ENCODE peak calls at places on chromosomes 1 and 21, in seven cellular contexts. Q, Z, O, K, X, A and D are unnamed samples.

GRCh38 chr1:116166011-116166571 is 54.9 kb downstream of the MAB21L3 start:
- DNase-seq in A (no peak), Q (no peak), X (no peak), O (no peak), Z (no peak), K (no peak), D (no peak)

GRCh38 chr1:89524369-89525168 is at the start of gene LRRC8B:
- DNase-seq in A (peak), O (peak), Q (peak), Z (peak), X (peak), K (peak), D (peak)

GRCh38 chr1:2135425-2135824 is 59.1 kb downstream of the FAAP20 start:
- DNase-seq in A (peak), Q (peak), X (peak), O (peak), K (peak), Z (no peak), D (peak)

GRCh38 chr1:38608202-38608864 is 251.2 kb downstream of the RRAGC start:
- DNase-seq in K (peak), X (no peak), O (peak), Z (no peak), Q (no peak), A (no peak), D (no peak)

GRCh38 chr1:219582310-219582709 is 30.6 kb downstream of the ZC3H11B start:
- DNase-seq in Q (no peak), Z (no peak), K (peak), O (no peak), A (no peak), X (peak), D (peak)

GRCh38 chr1:241990040-241990439 is 8.9 kb downstream of the MAP1LC3C start:
- DNase-seq in Z (peak), K (peak), O (no peak), Q (peak), X (peak), A (peak), D (peak)

GRCh38 chr1:65514083-65514482 is 93.6 kb downstream of the LEPR start:
- DNase-seq in Q (no peak), O (no peak), Z (no peak), A (no peak), K (peak), X (peak), D (peak)

GRCh38 chr1:3251810-3252429 is 182.9 kb downstream of the PRDM16 start:
- DNase-seq in O (no peak), X (no peak), K (no peak), Q (no peak), A (no peak), Z (no peak), D (no peak)

GRCh38 chr1:109984190-109984455 is 442 bp upstream of the AHCYL1 start:
- DNase-seq in O (no peak), Z (no peak), K (peak), A (no peak), X (peak), Q (no peak), D (no peak)

GRCh38 chr1:93296555-93297154 is 49.1 kb upstream of the DR1 start:
- DNase-seq in A (no peak), K (no peak), O (no peak), Q (no peak), Z (no peak), X (no peak), D (no peak)

GRCh38 chr1:192311281-192311680 is 5.5 kb upstream of the RGS21 start:
- DNase-seq in Q (no peak), X (peak), Z (no peak), A (no peak), K (peak), O (no peak), D (peak)

GRCh38 chr1:62384276-62385005 is 52.4 kb upstream of the USP1 start:
- DNase-seq in A (no peak), K (peak), O (no peak), Z (no peak), Q (no peak), X (peak), D (peak)

GRCh38 chr1:201361652-201362504 is 15.6 kb downstream of the TNNT2 start:
- DNase-seq in Q (peak), A (no peak), X (peak), O (peak), K (peak), Z (peak), D (peak)

GRCh38 chr21:32768530-32768929 is 3.0 kb downstream of the PAXBP1 start:
- DNase-seq in Q (no peak), A (no peak), O (no peak), X (no peak), Z (no peak), K (peak), D (no peak)

GRCh38 chr1:93411000-93411399 is 36.9 kb upstream of the FNBP1L start:
- DNase-seq in Z (no peak), A (no peak), O (no peak), K (no peak), Q (no peak), X (no peak), D (no peak)

GRCh38 chr1:30895382-30895941 is 13.1 kb downstream of the SDC3 start:
- DNase-seq in K (no peak), A (no peak), O (no peak), X (no peak), Z (no peak), Q (no peak), D (no peak)

GRCh38 chr1:212315907-212316306 is 30.7 kb downstream of the PPP2R5A start:
- DNase-seq in O (peak), A (no peak), Z (no peak), K (no peak), X (peak), Q (peak), D (peak)

GRCh38 chr1:224767031-224767430 is 150.9 kb downstream of the CNIH3 start:
- DNase-seq in Z (peak), K (no peak), O (no peak), X (no peak), Q (no peak), A (no peak), D (no peak)

GRCh38 chr1:20725189-20726106 is 7.1 kb downstream of the SH2D5 start:
- DNase-seq in K (peak), Q (no peak), X (peak), A (peak), O (no peak), Z (peak), D (peak)

GRCh38 chr21:44730028-44730395 is 18.6 kb upstream of the TSPEAR start:
- DNase-seq in O (no peak), Q (no peak), X (no peak), K (no peak), A (no peak), Z (no peak), D (no peak)

GRCh38 chr1:109115685-109116084 is 1.8 kb downstream of the ELAPOR1 start:
- DNase-seq in O (no peak), A (no peak), X (no peak), Q (no peak), K (no peak), Z (no peak), D (no peak)

GRCh38 chr1:152110860-152111514 is 4.3 kb downstream of the TCHH start:
- DNase-seq in A (no peak), K (peak), O (peak), Z (no peak), X (peak), Q (no peak), D (peak)

GRCh38 chr1:31765041-31765467 is 914 bp upstream of the ADGRB2 start:
- DNase-seq in Z (no peak), A (no peak), K (peak), X (no peak), O (peak), Q (no peak), D (no peak)

GRCh38 chr1:229623838-229624237 is 2.1 kb downstream of the TAF5L start:
- DNase-seq in Z (no peak), K (no peak), A (no peak), Q (no peak), X (no peak), O (no peak), D (no peak)

GRCh38 chr1:203481186-203481585 is 5.6 kb downstream of the PRELP start:
- DNase-seq in Z (no peak), O (no peak), Q (no peak), K (no peak), X (peak), A (no peak), D (no peak)

GRCh38 chr1:203491664-203492485 is 2.1 kb upstream of the OPTC start:
- DNase-seq in Z (peak), X (no peak), O (peak), A (peak), Q (no peak), K (no peak), D (no peak)

GRCh38 chr1:203490607-203491006 is 3.3 kb upstream of the OPTC start:
- DNase-seq in Z (no peak), X (no peak), K (no peak), A (no peak), O (no peak), Q (no peak), D (no peak)

GRCh38 chr1:203488539-203488938 is 5.4 kb upstream of the OPTC start:
- DNase-seq in Q (no peak), A (peak), Z (no peak), O (no peak), K (no peak), X (no peak), D (no peak)

GRCh38 chr1:203486618-203487370 is 7.2 kb upstream of the OPTC start:
- DNase-seq in A (peak), Q (no peak), O (no peak), X (peak), Z (no peak), K (no peak), D (no peak)
- H3K4me3 ChIP-seq in A (peak), Q (no peak), O (peak), X (peak), Z (no peak), K (no peak), D (no peak)

DNA sequence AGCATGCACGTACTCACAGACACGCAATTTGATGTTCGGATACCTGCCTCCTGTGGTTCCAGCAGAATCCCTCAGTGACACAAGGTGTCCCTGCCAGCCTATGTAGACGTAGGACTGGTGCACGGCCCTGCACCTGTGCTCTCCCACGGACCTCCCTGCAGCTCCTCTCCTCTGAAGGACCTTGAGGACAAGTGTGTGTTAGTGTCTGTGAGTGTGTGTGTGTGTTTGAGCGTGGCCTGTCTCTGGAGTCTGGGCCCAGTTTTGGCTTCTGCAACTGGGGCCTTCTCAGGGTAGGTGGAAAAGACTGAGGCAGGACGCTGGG is 22.5 kb upstream of the DMBX1 start:
- DNase-seq in O (peak), Z (no peak), Q (no peak), K (no peak), A (no peak), X (no peak), D (no peak)
- H3K4me3 ChIP-seq in O (no peak), Z (peak), Q (peak), K (no peak), A (peak), X (peak), D (no peak)

DNA sequence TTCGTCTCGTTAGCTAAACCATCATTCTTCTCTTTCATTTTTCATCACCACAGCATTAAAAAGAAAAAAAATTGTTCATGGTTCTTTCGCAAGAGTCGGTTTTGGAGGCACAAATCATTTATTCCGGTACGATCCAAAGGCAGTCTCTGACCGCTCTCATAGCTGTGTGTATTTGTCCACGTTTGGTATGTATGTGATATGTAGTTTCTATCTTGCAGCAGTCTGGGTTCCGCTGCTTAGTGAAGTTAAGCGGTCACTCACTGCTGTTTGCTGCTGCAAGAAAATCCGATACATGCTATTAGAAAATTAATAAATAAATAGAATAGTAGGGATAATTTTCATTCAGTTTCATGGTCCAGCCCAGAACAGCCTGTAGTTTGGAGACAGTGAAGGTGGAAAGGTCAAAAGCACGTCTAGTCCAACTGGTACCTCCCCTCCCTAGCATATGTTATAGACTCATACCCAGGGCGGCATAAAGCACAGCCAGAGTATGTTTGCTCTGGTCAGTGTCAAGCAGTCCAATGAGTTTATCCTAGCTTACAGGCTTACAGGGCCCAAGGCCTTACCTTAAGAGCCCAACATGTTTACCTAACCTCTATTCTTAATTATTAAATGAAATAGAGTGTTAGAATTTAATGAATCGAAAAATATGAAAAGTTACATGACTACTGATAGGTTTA is 2.5 kb downstream of the FMN2 start:
- DNase-seq in Z (no peak), Q (no peak), O (no peak), A (no peak), K (no peak), X (no peak), D (no peak)
- H3K4me3 ChIP-seq in Z (peak), Q (no peak), O (peak), A (no peak), K (peak), X (peak), D (no peak)

GRCh38 chr21:38322551-38322950 is 65.8 kb downstream of the KCNJ15 start:
- DNase-seq in A (no peak), O (no peak), X (peak), K (peak), Q (no peak), Z (no peak), D (no peak)

GRCh38 chr21:38321568-38321967 is 64.8 kb downstream of the KCNJ15 start:
- DNase-seq in O (no peak), A (no peak), Q (no peak), K (no peak), Z (no peak), X (peak), D (no peak)

GRCh38 chr21:38325216-38325615 is 68.4 kb downstream of the KCNJ15 start:
- DNase-seq in Z (no peak), Q (no peak), O (no peak), K (no peak), A (no peak), X (no peak), D (no peak)

GRCh38 chr21:38325761-38326420 is 69.1 kb downstream of the KCNJ15 start:
- DNase-seq in X (peak), K (no peak), Z (no peak), O (no peak), Q (no peak), A (no peak), D (no peak)

DNA sequence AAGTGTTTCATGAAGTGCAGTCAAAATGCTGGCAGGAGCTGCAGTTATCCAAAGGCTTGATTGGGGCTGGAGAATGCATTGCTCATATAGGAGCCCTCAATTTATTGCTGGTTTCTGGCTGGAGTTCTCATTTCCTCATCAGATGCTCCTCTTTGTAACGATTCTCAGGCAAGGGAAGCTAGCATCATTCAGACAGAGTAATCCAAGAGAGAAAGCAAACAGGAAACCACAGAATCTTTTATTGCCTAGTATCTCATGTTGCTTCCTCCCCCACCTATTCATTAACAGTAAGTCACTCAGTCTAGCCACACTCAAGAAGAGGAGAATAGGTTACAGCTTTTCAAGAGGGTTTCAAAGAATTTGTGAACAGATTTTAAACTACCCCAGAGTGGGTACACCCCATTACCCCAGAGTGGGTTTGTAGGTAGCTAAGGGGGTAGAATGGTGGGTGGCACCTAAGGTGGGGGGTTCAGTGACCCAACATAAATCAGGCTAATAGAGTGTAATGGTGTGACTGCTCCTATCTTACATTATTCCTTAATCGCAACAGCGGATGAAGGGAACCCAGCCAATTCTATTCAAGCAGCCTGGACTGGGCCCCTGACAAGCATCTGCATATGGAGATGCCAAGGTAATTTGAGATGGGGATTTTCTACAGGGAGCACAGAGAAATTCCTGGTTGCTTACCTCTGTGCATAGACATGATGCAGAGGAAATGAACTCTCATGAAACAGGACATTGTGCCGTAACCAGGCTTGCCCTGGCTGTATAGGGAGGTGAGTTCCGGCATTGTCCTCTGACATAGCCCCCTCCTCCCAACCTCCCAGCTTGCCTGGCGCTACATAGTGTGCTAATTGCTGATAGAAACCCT is 67.2 kb downstream of the KCNJ15 start:
- DNase-seq in A (no peak), Z (no peak), Q (no peak), K (peak), X (peak), O (peak), D (peak)
- H3K4me3 ChIP-seq in A (no peak), Z (no peak), Q (no peak), K (no peak), X (no peak), O (no peak), D (no peak)

DNA sequence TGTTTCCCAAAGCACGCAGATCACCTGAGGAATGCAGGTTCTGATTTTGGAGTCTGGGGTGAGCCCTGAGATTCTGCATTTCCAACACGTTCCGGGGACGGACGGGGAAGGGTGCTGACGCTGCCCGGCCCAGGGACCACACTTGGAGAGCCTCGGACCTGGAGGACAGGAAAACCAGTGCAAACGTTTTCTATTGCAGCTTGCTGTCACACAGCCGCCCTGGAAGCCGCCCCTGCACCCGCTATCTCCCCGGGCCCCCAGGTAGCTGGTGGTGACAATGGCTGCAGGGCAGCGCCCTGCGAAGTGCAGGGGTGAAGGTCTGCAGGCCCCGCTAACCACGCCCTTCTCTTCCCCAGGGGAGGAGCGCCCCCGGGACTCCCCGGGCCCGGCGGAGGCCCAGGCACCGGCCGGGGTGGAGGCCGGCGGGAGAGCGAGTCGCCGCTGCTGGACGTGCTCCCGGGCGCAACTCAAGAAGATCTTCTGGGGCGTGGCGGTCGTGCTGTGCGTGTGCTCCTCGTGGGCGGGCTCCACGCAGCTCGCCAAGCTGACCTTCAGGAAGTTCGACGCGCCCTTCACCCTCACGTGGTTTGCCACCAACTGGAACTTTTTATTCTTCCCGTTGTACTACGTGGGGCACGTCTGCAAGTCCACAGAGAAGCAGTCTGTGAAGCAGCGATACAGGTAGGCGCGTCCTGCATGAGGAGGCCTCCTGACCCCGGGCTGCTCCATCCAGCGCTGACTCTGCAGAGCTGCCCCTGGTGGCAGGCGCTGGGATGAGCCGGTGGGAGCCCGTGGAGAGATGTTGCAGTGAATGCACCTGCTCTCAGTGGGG is 142.0 kb upstream of the COA6 start:
- DNase-seq in O (no peak), K (no peak), Z (no peak), Q (no peak), X (no peak), A (no peak), D (no peak)
- H3K4me3 ChIP-seq in O (no peak), K (no peak), Z (no peak), Q (no peak), X (no peak), A (no peak), D (no peak)

DNA sequence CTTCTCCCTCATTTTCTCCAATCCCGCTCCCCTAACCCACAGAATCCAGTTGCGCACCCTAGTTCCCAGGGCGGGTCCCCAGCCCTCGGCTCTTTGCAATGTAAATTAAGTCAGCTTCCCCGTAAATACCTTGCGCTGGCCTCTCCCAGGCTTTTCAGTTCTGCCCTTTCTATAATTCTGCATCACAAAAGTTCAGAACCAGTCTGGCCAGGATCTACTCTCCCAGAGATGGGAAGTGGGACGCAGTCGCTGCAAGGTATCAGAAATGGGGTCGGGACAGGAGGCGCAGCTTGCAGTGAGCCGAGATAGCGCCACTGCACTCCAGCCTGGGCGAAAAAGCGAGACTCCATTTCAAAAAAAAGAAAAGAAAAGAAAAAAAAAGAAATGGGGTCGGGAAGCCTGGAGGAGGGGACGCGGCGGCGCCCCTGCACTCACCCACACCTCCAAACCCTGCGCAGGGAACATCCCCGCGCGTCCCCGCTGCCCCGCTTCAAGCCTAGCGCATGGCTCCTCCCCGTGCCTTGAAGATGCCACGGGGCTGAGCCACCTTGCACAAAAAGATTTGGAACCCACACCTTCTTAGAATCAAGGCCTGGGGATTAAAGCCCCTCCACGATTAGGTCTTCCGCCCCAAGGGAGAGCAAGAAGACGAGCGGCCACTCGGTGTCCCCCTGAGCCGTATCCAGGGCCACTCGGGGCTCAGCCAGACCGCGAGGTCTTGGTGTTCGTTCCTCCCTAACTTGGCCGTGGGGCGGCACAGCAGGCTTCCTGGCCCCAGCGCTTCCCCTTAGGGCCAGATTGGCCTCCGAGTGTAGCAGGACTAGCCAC is 27.2 kb upstream of the ITLN2 start:
- DNase-seq in Z (no peak), Q (no peak), O (peak), K (no peak), X (no peak), A (no peak), D (no peak)
- H3K4me3 ChIP-seq in Z (peak), Q (no peak), O (peak), K (no peak), X (no peak), A (no peak), D (no peak)